ENCODE peak calls at places on chromosomes 5 and 9, in ten cellular contexts. C is fibroblast of mammary gland, N is Peyer's patch, Y is IMR-90, H is psoas muscle, I is stomach, P is AG09319, Z is neural crest cell, K is GM23338, Q is body of pancreas. A is an unnamed sample.

GRCh38 chr5:117131048-117131679 is 556.5 kb upstream of the SEMA6A start:
- DNase-seq in C (no peak), N (no peak), Y (no peak), H (no peak), I (no peak), P (no peak), Z (no peak), K (no peak), Q (peak), A (no peak)

GRCh38 chr5:180116441-180117377 is 45.1 kb upstream of the RNF130 start:
- DNase-seq in C (no peak), N (peak), Y (no peak), H (no peak), I (peak), P (no peak), Z (peak), K (no peak), Q (peak), A (no peak)

GRCh38 chr5:131357739-131358561 is 94.1 kb downstream of the CDC42SE2 start:
- DNase-seq in C (peak), N (no peak), Y (no peak), H (no peak), I (no peak), P (no peak), Z (no peak), K (no peak), Q (no peak), A (no peak)

GRCh38 chr9:73270967-73271722 is 119.5 kb downstream of the ANXA1 start:
- DNase-seq in C (peak), N (no peak), Y (peak), H (no peak), I (no peak), P (peak), Z (no peak), K (no peak), Q (no peak), A (no peak)

GRCh38 chr5:32444946-32445758 is 612 bp upstream of the ZFR start:
- DNase-seq in C (no peak), N (no peak), Y (peak), H (no peak), I (no peak), P (no peak), Z (no peak), K (peak), Q (no peak), A (no peak)

GRCh38 chr5:148788636-148789035 is 37.8 kb upstream of the ADRB2 start:
- DNase-seq in C (no peak), N (no peak), Y (peak), H (no peak), I (no peak), P (no peak), Z (no peak), K (no peak), Q (no peak), A (no peak)

GRCh38 chr9:93589688-93590087 is 13.3 kb downstream of the PHF2 start:
- DNase-seq in C (peak), N (no peak), Y (peak), H (no peak), I (no peak), P (no peak), Z (no peak), K (no peak), Q (peak), A (no peak)

GRCh38 chr9:134696433-134696832 is 54.8 kb downstream of the COL5A1 start:
- DNase-seq in C (no peak), N (no peak), Y (no peak), H (peak), I (no peak), P (no peak), Z (no peak), K (no peak), Q (no peak), A (no peak)

GRCh38 chr9:21078702-21079101 is 960 bp upstream of the IFNB1 start:
- DNase-seq in C (no peak), N (no peak), Y (no peak), H (no peak), I (no peak), P (no peak), Z (no peak), K (peak), Q (no peak), A (no peak)

GRCh38 chr5:6758201-6758600 is 45.0 kb downstream of the TENT4A start:
- DNase-seq in C (no peak), N (no peak), Y (no peak), H (no peak), I (no peak), P (no peak), Z (no peak), K (no peak), Q (no peak), A (no peak)

GRCh38 chr5:10233505-10233904 is 16.2 kb downstream of the ATPSCKMT start:
- DNase-seq in C (peak), N (no peak), Y (peak), H (no peak), I (no peak), P (peak), Z (peak), K (peak), Q (peak), A (peak)
- TF ChIP-seq CTCF in C (peak), N (no peak), Y (peak), H (peak), I (no peak), P (peak), Z (peak), K (peak), Q (no peak), A (peak)

DNA sequence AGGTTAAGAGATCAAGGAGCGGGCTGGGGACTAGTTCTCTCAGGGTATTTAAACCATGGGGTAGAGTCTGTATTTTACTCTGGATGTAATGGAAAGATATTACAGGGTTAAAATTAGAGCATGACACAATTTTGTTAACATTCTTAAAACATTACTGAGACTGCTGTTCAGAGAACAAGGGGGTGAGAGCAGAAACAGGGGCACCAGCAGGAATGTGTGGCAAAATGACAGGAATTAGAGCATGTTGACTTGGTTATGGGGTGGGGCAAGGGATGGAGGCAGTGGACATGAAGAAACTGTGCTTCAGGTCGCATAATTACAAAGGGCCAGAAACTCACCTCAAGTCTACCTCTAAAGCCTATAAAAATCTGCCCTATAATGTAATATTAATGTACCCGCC is 75.0 kb downstream of the TMEM232 start:
- DNase-seq in C (no peak), N (no peak), Y (peak), H (no peak), I (no peak), P (no peak), Z (no peak), K (no peak), Q (no peak), A (no peak)
- TF ChIP-seq CTCF in C (no peak), N (no peak), Y (no peak), H (no peak), I (no peak), P (no peak), Z (no peak), K (no peak), Q (no peak), A (no peak)

GRCh38 chr5:61352612-61353156 is 20.6 kb downstream of the ZSWIM6 start:
- DNase-seq in C (no peak), N (no peak), Y (no peak), H (no peak), I (no peak), P (no peak), Z (no peak), K (no peak), Q (no peak), A (no peak)

GRCh38 chr5:61354199-61354598 is 22.1 kb downstream of the ZSWIM6 start:
- DNase-seq in C (no peak), N (no peak), Y (no peak), H (no peak), I (no peak), P (no peak), Z (no peak), K (no peak), Q (no peak), A (no peak)

GRCh38 chr5:61353293-61353692 is 21.2 kb downstream of the ZSWIM6 start:
- DNase-seq in C (no peak), N (no peak), Y (no peak), H (no peak), I (no peak), P (no peak), Z (no peak), K (no peak), Q (no peak), A (no peak)

GRCh38 chr5:61362796-61363364 is 30.8 kb downstream of the ZSWIM6 start:
- DNase-seq in C (peak), N (no peak), Y (peak), H (no peak), I (no peak), P (no peak), Z (no peak), K (peak), Q (no peak), A (no peak)

DNA sequence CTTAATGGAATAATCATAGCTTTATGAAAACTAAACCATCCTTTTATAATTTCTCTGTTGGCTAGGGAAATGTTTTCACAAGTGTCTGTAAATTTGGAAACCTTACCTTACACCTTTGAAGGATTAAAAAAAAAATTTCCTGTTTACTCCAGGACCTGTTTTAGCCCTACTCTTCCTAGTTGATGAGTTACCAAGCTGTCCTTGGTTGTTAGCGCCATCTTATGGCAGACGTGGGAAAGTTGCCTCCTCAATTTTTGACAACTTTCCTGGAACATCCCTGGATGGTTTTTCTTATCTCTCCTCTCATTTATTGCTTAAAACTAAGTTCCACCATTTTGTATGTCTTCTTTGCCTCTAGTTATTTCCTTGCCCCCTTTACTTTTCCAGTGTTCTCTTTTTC is 25.7 kb downstream of the ZSWIM6 start:
- DNase-seq in C (peak), N (no peak), Y (no peak), H (no peak), I (no peak), P (no peak), Z (no peak), K (peak), Q (no peak), A (no peak)
- TF ChIP-seq CTCF in C (peak), N (peak), Y (peak), H (peak), I (no peak), P (no peak), Z (peak), K (peak), Q (no peak), A (peak)

GRCh38 chr9:89945133-89945532 is 340.3 kb downstream of the GADD45G start:
- DNase-seq in C (no peak), N (no peak), Y (no peak), H (no peak), I (no peak), P (no peak), Z (no peak), K (peak), Q (no peak), A (no peak)
- TF ChIP-seq CTCF in C (peak), N (no peak), Y (no peak), H (no peak), I (no peak), P (no peak), Z (peak), K (peak), Q (no peak), A (peak)

A was measured in progenitor cell of endocrine pancreas.